ENCODE peak calls at places on chromosome 9, in nine cellular contexts. One of them, this sample, is unnamed.

GRCh38 chr9:131585375-131585774 is 40.1 kb downstream of the PRRT1B start:
- DNase-seq in sigmoid colon: no peak
- DNase-seq in esophagus muscularis mucosa: no peak
- DNase-seq in heart left ventricle: no peak
- DNase-seq in right lobe of liver: peak
- DNase-seq in suprapubic skin: peak
- DNase-seq in uterus: peak
- DNase-seq in tibial nerve: no peak
- DNase-seq in stomach: no peak
- DNase-seq in this sample: no peak

GRCh38 chr9:70229026-70229425 is 29.8 kb upstream of the SMC5 start:
- DNase-seq in tibial nerve: peak
- DNase-seq in stomach: no peak
- DNase-seq in suprapubic skin: no peak
- DNase-seq in sigmoid colon: no peak
- DNase-seq in heart left ventricle: no peak
- DNase-seq in esophagus muscularis mucosa: no peak
- DNase-seq in uterus: peak
- DNase-seq in right lobe of liver: no peak
- DNase-seq in this sample: peak

GRCh38 chr9:95935861-95936578 is 60.5 kb downstream of the ERCC6L2 start:
- DNase-seq in right lobe of liver: no peak
- DNase-seq in suprapubic skin: no peak
- DNase-seq in tibial nerve: no peak
- DNase-seq in sigmoid colon: no peak
- DNase-seq in uterus: no peak
- DNase-seq in heart left ventricle: no peak
- DNase-seq in esophagus muscularis mucosa: no peak
- DNase-seq in stomach: no peak
- DNase-seq in this sample: no peak

GRCh38 chr9:33244150-33244784 is 4.3 kb downstream of the SPINK4 start:
- DNase-seq in heart left ventricle: no peak
- DNase-seq in uterus: no peak
- DNase-seq in stomach: no peak
- DNase-seq in right lobe of liver: no peak
- DNase-seq in tibial nerve: no peak
- DNase-seq in esophagus muscularis mucosa: peak
- DNase-seq in suprapubic skin: peak
- DNase-seq in sigmoid colon: peak
- DNase-seq in this sample: no peak

GRCh38 chr9:114616684-114617520 is 5.8 kb downstream of the TMEM268 start:
- DNase-seq in heart left ventricle: peak
- DNase-seq in tibial nerve: peak
- DNase-seq in right lobe of liver: peak
- DNase-seq in suprapubic skin: peak
- DNase-seq in esophagus muscularis mucosa: no peak
- DNase-seq in sigmoid colon: peak
- DNase-seq in uterus: peak
- DNase-seq in stomach: peak
- DNase-seq in this sample: peak

GRCh38 chr9:116087246-116087645 is 66.3 kb upstream of the PAPPA start:
- DNase-seq in uterus: peak
- DNase-seq in esophagus muscularis mucosa: no peak
- DNase-seq in right lobe of liver: peak
- DNase-seq in suprapubic skin: no peak
- DNase-seq in stomach: peak
- DNase-seq in sigmoid colon: no peak
- DNase-seq in heart left ventricle: peak
- DNase-seq in tibial nerve: peak
- DNase-seq in this sample: no peak

GRCh38 chr9:121598167-121599000 is 53.0 kb upstream of the DAB2IP start:
- DNase-seq in heart left ventricle: peak
- DNase-seq in sigmoid colon: peak
- DNase-seq in tibial nerve: no peak
- DNase-seq in right lobe of liver: peak
- DNase-seq in suprapubic skin: peak
- DNase-seq in stomach: peak
- DNase-seq in esophagus muscularis mucosa: no peak
- DNase-seq in uterus: peak
- DNase-seq in this sample: peak

GRCh38 chr9:128946945-128947422 is 419 bp downstream of the DOLK start:
- DNase-seq in sigmoid colon: peak
- DNase-seq in tibial nerve: peak
- DNase-seq in stomach: peak
- DNase-seq in uterus: no peak
- DNase-seq in right lobe of liver: peak
- DNase-seq in esophagus muscularis mucosa: no peak
- DNase-seq in heart left ventricle: no peak
- DNase-seq in suprapubic skin: peak
- DNase-seq in this sample: peak

GRCh38 chr9:127802576-127803443 is at the start of gene FPGS:
- DNase-seq in heart left ventricle: peak
- DNase-seq in right lobe of liver: peak
- DNase-seq in suprapubic skin: peak
- DNase-seq in uterus: peak
- DNase-seq in esophagus muscularis mucosa: peak
- DNase-seq in stomach: peak
- DNase-seq in tibial nerve: peak
- DNase-seq in sigmoid colon: peak
- DNase-seq in this sample: peak

GRCh38 chr9:127805620-127806019 is 2.9 kb downstream of the FPGS start:
- DNase-seq in suprapubic skin: no peak
- DNase-seq in esophagus muscularis mucosa: no peak
- DNase-seq in right lobe of liver: no peak
- DNase-seq in tibial nerve: no peak
- DNase-seq in uterus: no peak
- DNase-seq in sigmoid colon: no peak
- DNase-seq in stomach: no peak
- DNase-seq in heart left ventricle: peak
- DNase-seq in this sample: peak

GRCh38 chr9:127806871-127807270 is 4.2 kb downstream of the FPGS start:
- DNase-seq in right lobe of liver: no peak
- DNase-seq in sigmoid colon: no peak
- DNase-seq in esophagus muscularis mucosa: no peak
- DNase-seq in suprapubic skin: no peak
- DNase-seq in tibial nerve: no peak
- DNase-seq in uterus: no peak
- DNase-seq in heart left ventricle: no peak
- DNase-seq in stomach: no peak
- DNase-seq in this sample: no peak

GRCh38 chr9:127801955-127802575 is 617 bp upstream of the FPGS start:
- DNase-seq in heart left ventricle: no peak
- DNase-seq in stomach: no peak
- DNase-seq in esophagus muscularis mucosa: no peak
- DNase-seq in suprapubic skin: no peak
- DNase-seq in sigmoid colon: no peak
- DNase-seq in right lobe of liver: no peak
- DNase-seq in tibial nerve: no peak
- DNase-seq in uterus: peak
- DNase-seq in this sample: no peak

GRCh38 chr9:127803507-127804352 is 1.0 kb downstream of the FPGS start:
- DNase-seq in tibial nerve: no peak
- DNase-seq in stomach: peak
- DNase-seq in right lobe of liver: peak
- DNase-seq in heart left ventricle: no peak
- DNase-seq in suprapubic skin: no peak
- DNase-seq in esophagus muscularis mucosa: no peak
- DNase-seq in uterus: no peak
- DNase-seq in sigmoid colon: peak
- DNase-seq in this sample: no peak
- TF ChIP-seq POLR2A in tibial nerve: no peak
- TF ChIP-seq POLR2A in stomach: peak
- TF ChIP-seq POLR2A in right lobe of liver: no peak
- TF ChIP-seq POLR2A in heart left ventricle: no peak
- TF ChIP-seq POLR2A in suprapubic skin: no peak
- TF ChIP-seq POLR2A in esophagus muscularis mucosa: no peak
- TF ChIP-seq POLR2A in uterus: no peak
- TF ChIP-seq POLR2A in sigmoid colon: no peak
- TF ChIP-seq POLR2A in this sample: no peak

GRCh38 chr9:94148419-94148818 is 64.2 kb downstream of the PTPDC1 start:
- DNase-seq in uterus: no peak
- DNase-seq in heart left ventricle: no peak
- DNase-seq in esophagus muscularis mucosa: peak
- DNase-seq in sigmoid colon: no peak
- DNase-seq in right lobe of liver: no peak
- DNase-seq in suprapubic skin: no peak
- DNase-seq in stomach: no peak
- DNase-seq in tibial nerve: no peak
- DNase-seq in this sample: no peak

GRCh38 chr9:94149696-94150095 is 65.4 kb downstream of the PTPDC1 start:
- DNase-seq in uterus: no peak
- DNase-seq in heart left ventricle: no peak
- DNase-seq in esophagus muscularis mucosa: peak
- DNase-seq in tibial nerve: no peak
- DNase-seq in suprapubic skin: no peak
- DNase-seq in sigmoid colon: no peak
- DNase-seq in right lobe of liver: no peak
- DNase-seq in stomach: no peak
- DNase-seq in this sample: no peak

GRCh38 chr9:94147776-94148175 is 63.5 kb downstream of the PTPDC1 start:
- DNase-seq in right lobe of liver: no peak
- DNase-seq in heart left ventricle: no peak
- DNase-seq in uterus: no peak
- DNase-seq in suprapubic skin: no peak
- DNase-seq in stomach: no peak
- DNase-seq in tibial nerve: no peak
- DNase-seq in sigmoid colon: no peak
- DNase-seq in esophagus muscularis mucosa: peak
- DNase-seq in this sample: no peak

GRCh38 chr9:94150890-94151660 is 66.8 kb downstream of the PTPDC1 start:
- DNase-seq in sigmoid colon: no peak
- DNase-seq in esophagus muscularis mucosa: peak
- DNase-seq in suprapubic skin: no peak
- DNase-seq in heart left ventricle: no peak
- DNase-seq in stomach: no peak
- DNase-seq in right lobe of liver: no peak
- DNase-seq in uterus: no peak
- DNase-seq in tibial nerve: no peak
- DNase-seq in this sample: no peak

GRCh38 chr9:94150279-94150828 is 66.1 kb downstream of the PTPDC1 start:
- DNase-seq in esophagus muscularis mucosa: peak
- DNase-seq in uterus: no peak
- DNase-seq in suprapubic skin: no peak
- DNase-seq in tibial nerve: no peak
- DNase-seq in sigmoid colon: no peak
- DNase-seq in stomach: no peak
- DNase-seq in right lobe of liver: no peak
- DNase-seq in heart left ventricle: no peak
- DNase-seq in this sample: no peak
- H3K4me3 ChIP-seq in esophagus muscularis mucosa: no peak
- H3K4me3 ChIP-seq in uterus: no peak
- H3K4me3 ChIP-seq in suprapubic skin: no peak
- H3K4me3 ChIP-seq in tibial nerve: no peak
- H3K4me3 ChIP-seq in sigmoid colon: no peak
- H3K4me3 ChIP-seq in stomach: no peak
- H3K4me3 ChIP-seq in right lobe of liver: no peak
- H3K4me3 ChIP-seq in heart left ventricle: no peak
- H3K4me3 ChIP-seq in this sample: no peak

GRCh38 chr9:92632641-92633040 is 37.3 kb downstream of the IPPK start:
- DNase-seq in uterus: peak
- DNase-seq in stomach: peak
- DNase-seq in sigmoid colon: peak
- DNase-seq in tibial nerve: no peak
- DNase-seq in suprapubic skin: no peak
- DNase-seq in esophagus muscularis mucosa: peak
- DNase-seq in right lobe of liver: peak
- DNase-seq in heart left ventricle: no peak
- DNase-seq in this sample: no peak

GRCh38 chr9:92636627-92637026 is 33.3 kb downstream of the IPPK start:
- DNase-seq in heart left ventricle: no peak
- DNase-seq in sigmoid colon: peak
- DNase-seq in suprapubic skin: no peak
- DNase-seq in tibial nerve: no peak
- DNase-seq in stomach: no peak
- DNase-seq in uterus: peak
- DNase-seq in esophagus muscularis mucosa: peak
- DNase-seq in right lobe of liver: no peak
- DNase-seq in this sample: no peak

GRCh38 chr9:92635760-92636159 is 34.2 kb downstream of the IPPK start:
- DNase-seq in tibial nerve: no peak
- DNase-seq in heart left ventricle: no peak
- DNase-seq in suprapubic skin: no peak
- DNase-seq in uterus: peak
- DNase-seq in stomach: peak
- DNase-seq in right lobe of liver: no peak
- DNase-seq in sigmoid colon: peak
- DNase-seq in esophagus muscularis mucosa: no peak
- DNase-seq in this sample: no peak

GRCh38 chr9:92633879-92634278 is 36.1 kb downstream of the IPPK start:
- DNase-seq in esophagus muscularis mucosa: peak
- DNase-seq in heart left ventricle: no peak
- DNase-seq in uterus: peak
- DNase-seq in tibial nerve: no peak
- DNase-seq in right lobe of liver: peak
- DNase-seq in sigmoid colon: peak
- DNase-seq in suprapubic skin: peak
- DNase-seq in stomach: peak
- DNase-seq in this sample: no peak

DNA sequence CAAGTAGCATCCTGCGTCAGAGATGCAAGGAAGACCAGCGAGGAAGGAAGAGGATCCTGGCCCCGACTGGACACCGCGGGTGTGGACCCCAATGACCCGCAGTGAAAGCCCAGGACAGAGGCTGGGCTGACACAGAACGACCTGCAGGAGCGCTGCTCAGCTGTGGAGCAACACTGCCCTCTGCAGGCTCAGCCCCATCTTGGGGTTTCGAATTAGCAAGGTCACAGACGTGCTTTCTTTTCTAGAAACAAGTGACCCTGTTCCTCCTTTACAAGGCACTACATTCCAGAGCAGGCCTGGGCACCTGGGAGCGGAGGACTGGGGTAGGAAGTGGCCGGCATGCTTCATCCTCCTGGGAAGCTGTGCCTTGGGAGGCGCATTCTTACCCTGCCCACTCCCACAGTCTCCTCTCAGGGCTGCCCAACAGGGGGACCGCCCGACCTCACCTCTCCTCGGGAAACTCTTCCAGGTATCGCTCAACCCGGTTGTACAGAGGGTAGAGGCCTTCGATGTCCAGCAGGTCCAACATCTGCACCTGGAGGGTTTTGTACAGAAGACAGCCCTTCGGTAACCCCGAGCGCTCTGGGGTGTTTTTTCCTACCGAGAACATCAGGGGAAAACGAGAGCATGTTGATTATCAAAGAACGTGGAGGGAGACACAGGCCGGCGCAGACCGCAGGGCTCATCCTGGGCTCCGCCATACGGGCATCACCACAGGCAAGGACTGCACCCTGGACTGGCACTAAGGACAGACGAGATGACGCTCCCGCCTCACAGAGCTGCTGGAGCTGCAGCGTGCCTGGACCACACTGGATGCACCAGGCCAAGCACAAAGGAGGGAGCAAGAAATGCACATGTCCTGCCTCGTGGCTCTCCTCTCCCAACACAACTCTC is 35.0 kb downstream of the IPPK start:
- DNase-seq in right lobe of liver: peak
- DNase-seq in heart left ventricle: peak
- DNase-seq in tibial nerve: peak
- DNase-seq in stomach: peak
- DNase-seq in esophagus muscularis mucosa: peak
- DNase-seq in uterus: peak
- DNase-seq in suprapubic skin: peak
- DNase-seq in sigmoid colon: peak
- DNase-seq in this sample: peak
- TF ChIP-seq POLR2A in right lobe of liver: no peak
- TF ChIP-seq POLR2A in heart left ventricle: no peak
- TF ChIP-seq POLR2A in tibial nerve: no peak
- TF ChIP-seq POLR2A in stomach: no peak
- TF ChIP-seq POLR2A in esophagus muscularis mucosa: no peak
- TF ChIP-seq POLR2A in uterus: no peak
- TF ChIP-seq POLR2A in suprapubic skin: no peak
- TF ChIP-seq POLR2A in sigmoid colon: no peak
- TF ChIP-seq POLR2A in this sample: no peak

GRCh38 chr9:78295731-78296130 is 1.2 kb upstream of the PSAT1 start:
- DNase-seq in esophagus muscularis mucosa: no peak
- DNase-seq in right lobe of liver: no peak
- DNase-seq in uterus: no peak
- DNase-seq in tibial nerve: no peak
- DNase-seq in stomach: no peak
- DNase-seq in sigmoid colon: no peak
- DNase-seq in heart left ventricle: no peak
- DNase-seq in suprapubic skin: no peak
- DNase-seq in this sample: no peak
- H3K4me3 ChIP-seq in esophagus muscularis mucosa: peak
- H3K4me3 ChIP-seq in right lobe of liver: peak
- H3K4me3 ChIP-seq in uterus: peak
- H3K4me3 ChIP-seq in tibial nerve: peak
- H3K4me3 ChIP-seq in stomach: peak
- H3K4me3 ChIP-seq in sigmoid colon: peak
- H3K4me3 ChIP-seq in heart left ventricle: peak
- H3K4me3 ChIP-seq in suprapubic skin: peak
- H3K4me3 ChIP-seq in this sample: no peak